ENCODE peak calls at places on chromosomes 6 and 20, in seven cellular contexts. One of them, this sample, is unnamed.

GRCh38 chr6:148345176-148345575 is 2.5 kb downstream of the SASH1 start:
- DNase-seq in hypothalamus: no peak
- DNase-seq in transverse colon: no peak
- DNase-seq in GDM1: no peak
- DNase-seq in EL: no peak
- DNase-seq in GM10248: no peak
- DNase-seq in T1000: no peak
- DNase-seq in this sample: no peak

GRCh38 chr6:74410630-74411029 is 714.6 kb downstream of the CD109 start:
- DNase-seq in GDM1: no peak
- DNase-seq in transverse colon: no peak
- DNase-seq in hypothalamus: no peak
- DNase-seq in EL: peak
- DNase-seq in T1000: no peak
- DNase-seq in GM10248: no peak
- DNase-seq in this sample: peak

GRCh38 chr6:107274288-107274687 is 159.0 kb upstream of the BEND3 start:
- DNase-seq in T1000: no peak
- DNase-seq in GM10248: no peak
- DNase-seq in transverse colon: no peak
- DNase-seq in hypothalamus: no peak
- DNase-seq in GDM1: no peak
- DNase-seq in EL: no peak
- DNase-seq in this sample: no peak

GRCh38 chr6:157443066-157443800 is 62.2 kb downstream of the ZDHHC14 start:
- DNase-seq in transverse colon: no peak
- DNase-seq in GDM1: no peak
- DNase-seq in GM10248: peak
- DNase-seq in EL: peak
- DNase-seq in T1000: no peak
- DNase-seq in hypothalamus: no peak
- DNase-seq in this sample: peak

GRCh38 chr6:45493761-45494160 is 116.0 kb upstream of the SUPT3H start:
- DNase-seq in hypothalamus: no peak
- DNase-seq in T1000: no peak
- DNase-seq in GM10248: no peak
- DNase-seq in transverse colon: no peak
- DNase-seq in GDM1: no peak
- DNase-seq in EL: peak
- DNase-seq in this sample: no peak

GRCh38 chr20:37123441-37123840 is 27.6 kb upstream of the RBL1 start:
- DNase-seq in transverse colon: no peak
- DNase-seq in GDM1: no peak
- DNase-seq in EL: no peak
- DNase-seq in hypothalamus: no peak
- DNase-seq in T1000: no peak
- DNase-seq in GM10248: no peak
- DNase-seq in this sample: no peak

GRCh38 chr20:23122321-23122720 is 36.2 kb upstream of the CD93 start:
- DNase-seq in T1000: no peak
- DNase-seq in EL: no peak
- DNase-seq in GDM1: no peak
- DNase-seq in hypothalamus: no peak
- DNase-seq in transverse colon: no peak
- DNase-seq in GM10248: no peak
- DNase-seq in this sample: no peak

GRCh38 chr6:166618866-166619761 is 7.9 kb downstream of the RPS6KA2 start:
- DNase-seq in EL: peak
- DNase-seq in GM10248: no peak
- DNase-seq in transverse colon: no peak
- DNase-seq in T1000: no peak
- DNase-seq in GDM1: no peak
- DNase-seq in hypothalamus: no peak
- DNase-seq in this sample: no peak

GRCh38 chr20:23161968-23162696 is 76.0 kb upstream of the CD93 start:
- DNase-seq in EL: no peak
- DNase-seq in hypothalamus: no peak
- DNase-seq in GDM1: no peak
- DNase-seq in T1000: no peak
- DNase-seq in GM10248: no peak
- DNase-seq in transverse colon: peak
- DNase-seq in this sample: no peak